ENCODE peak calls at places on chromosomes 3 and 15, in eight cellular contexts. One of them, this sample, is unnamed.

GRCh38 chr3:27216955-27217552 is 152.1 kb downstream of the NEK10 start:
- DNase-seq in IMR-90: peak; percentile 58
- DNase-seq in hippocampal formation: no peak
- DNase-seq in progenitor cell of endocrine pancreas: no peak
- DNase-seq in EL: peak; percentile 82
- DNase-seq in activated gamma-delta T cell treated with Interleukin-2 at 50 U/mL for 16 hours: no peak
- DNase-seq in AG04449: peak; percentile 31
- DNase-seq in left ventricle myocardium inferior: no peak
- DNase-seq in this sample: no peak

GRCh38 chr15:91980502-91981267 is 127.2 kb downstream of the SLCO3A1 start:
- DNase-seq in activated gamma-delta T cell treated with Interleukin-2 at 50 U/mL for 16 hours: no peak
- DNase-seq in AG04449: no peak
- DNase-seq in progenitor cell of endocrine pancreas: no peak
- DNase-seq in left ventricle myocardium inferior: no peak
- DNase-seq in hippocampal formation: no peak
- DNase-seq in IMR-90: no peak
- DNase-seq in EL: no peak
- DNase-seq in this sample: no peak

GRCh38 chr15:94033014-94033682 is 198.2 kb upstream of the MCTP2 start:
- DNase-seq in progenitor cell of endocrine pancreas: no peak
- DNase-seq in activated gamma-delta T cell treated with Interleukin-2 at 50 U/mL for 16 hours: no peak
- DNase-seq in left ventricle myocardium inferior: no peak
- DNase-seq in EL: no peak
- DNase-seq in AG04449: no peak
- DNase-seq in IMR-90: no peak
- DNase-seq in hippocampal formation: no peak
- DNase-seq in this sample: no peak

GRCh38 chr3:127082066-127082465 is 99.2 kb downstream of the PLXNA1 start:
- DNase-seq in IMR-90: no peak
- DNase-seq in hippocampal formation: no peak
- DNase-seq in left ventricle myocardium inferior: peak; percentile 1
- DNase-seq in activated gamma-delta T cell treated with Interleukin-2 at 50 U/mL for 16 hours: no peak
- DNase-seq in AG04449: no peak
- DNase-seq in EL: no peak
- DNase-seq in progenitor cell of endocrine pancreas: no peak
- DNase-seq in this sample: no peak

GRCh38 chr15:66798426-66799061 is 96.5 kb downstream of the SMAD6 start:
- DNase-seq in progenitor cell of endocrine pancreas: no peak
- DNase-seq in AG04449: no peak
- DNase-seq in EL: peak; percentile 87
- DNase-seq in activated gamma-delta T cell treated with Interleukin-2 at 50 U/mL for 16 hours: no peak
- DNase-seq in hippocampal formation: no peak
- DNase-seq in left ventricle myocardium inferior: no peak
- DNase-seq in IMR-90: peak; percentile 87
- DNase-seq in this sample: no peak

GRCh38 chr3:129195731-129196256 is 12.1 kb upstream of the CNBP start:
- DNase-seq in progenitor cell of endocrine pancreas: no peak
- DNase-seq in activated gamma-delta T cell treated with Interleukin-2 at 50 U/mL for 16 hours: no peak
- DNase-seq in AG04449: peak; percentile 87
- DNase-seq in left ventricle myocardium inferior: peak; percentile 32
- DNase-seq in IMR-90: peak; percentile 96
- DNase-seq in hippocampal formation: peak; percentile 60
- DNase-seq in EL: peak; percentile 94
- DNase-seq in this sample: no peak

GRCh38 chr15:55695432-55695831 is 47.5 kb downstream of the PRTG start:
- DNase-seq in IMR-90: peak; percentile 5
- DNase-seq in EL: peak; percentile 29
- DNase-seq in hippocampal formation: no peak
- DNase-seq in progenitor cell of endocrine pancreas: no peak
- DNase-seq in AG04449: no peak
- DNase-seq in left ventricle myocardium inferior: no peak
- DNase-seq in activated gamma-delta T cell treated with Interleukin-2 at 50 U/mL for 16 hours: no peak
- DNase-seq in this sample: no peak

GRCh38 chr3:10357592-10358308 is 36.8 kb upstream of the SEC13 start:
- DNase-seq in progenitor cell of endocrine pancreas: no peak
- DNase-seq in IMR-90: peak; percentile 95
- DNase-seq in AG04449: peak; percentile 88
- DNase-seq in hippocampal formation: no peak
- DNase-seq in left ventricle myocardium inferior: no peak
- DNase-seq in activated gamma-delta T cell treated with Interleukin-2 at 50 U/mL for 16 hours: no peak
- DNase-seq in EL: peak; percentile 95
- DNase-seq in this sample: no peak

GRCh38 chr15:92953997-92954396 is 53.9 kb downstream of the CHD2 start:
- DNase-seq in IMR-90: no peak
- DNase-seq in EL: no peak
- DNase-seq in progenitor cell of endocrine pancreas: no peak
- DNase-seq in left ventricle myocardium inferior: no peak
- DNase-seq in hippocampal formation: no peak
- DNase-seq in AG04449: no peak
- DNase-seq in activated gamma-delta T cell treated with Interleukin-2 at 50 U/mL for 16 hours: no peak
- DNase-seq in this sample: no peak

GRCh38 chr3:53137221-53137620 is 7.0 kb upstream of the RFT1 start:
- DNase-seq in IMR-90: no peak
- DNase-seq in progenitor cell of endocrine pancreas: no peak
- DNase-seq in EL: no peak
- DNase-seq in AG04449: no peak
- DNase-seq in hippocampal formation: no peak
- DNase-seq in activated gamma-delta T cell treated with Interleukin-2 at 50 U/mL for 16 hours: no peak
- DNase-seq in left ventricle myocardium inferior: no peak
- DNase-seq in this sample: no peak

This sample was measured in SK-N-DZ.